ENCODE peak calls at places on chromosomes 11 and 22, in nine cellular contexts. Q is H9, T is fibroblast of lung, C is HepG2, B is endothelial cell of umbilical vein, R is astrocyte, U is colonic mucosa, D is K562, P is endodermal cell. W is an unnamed sample.

GRCh38 chr11:27910186-27910941 is 197.6 kb downstream of the KIF18A start:
- DNase-seq in Q (no peak), P (peak; percentile 55), R (peak; percentile 72), U (no peak), T (peak; percentile 84), B (peak; percentile 29), C (no peak), D (no peak), W (no peak)

GRCh38 chr22:48258841-48259240 is 1496.4 kb downstream of the TBC1D22A start:
- DNase-seq in R (no peak), B (no peak), C (no peak), P (no peak), T (no peak), D (no peak), U (no peak), Q (no peak), W (no peak)

GRCh38 chr22:45552580-45553332 is 50.1 kb downstream of the FBLN1 start:
- DNase-seq in Q (peak; percentile 42), B (no peak), D (no peak), R (peak; percentile 95), C (no peak), P (peak; percentile 69), U (peak; percentile 41), T (peak; percentile 97), W (peak; percentile 45)

GRCh38 chr11:134823970-134824369 is 411.9 kb upstream of the B3GAT1 start:
- DNase-seq in Q (no peak), T (no peak), P (no peak), D (no peak), U (no peak), B (no peak), R (no peak), C (no peak), W (no peak)

GRCh38 chr11:65431452-65432132 is 9.0 kb downstream of the NEAT1 start:
- DNase-seq in R (peak; percentile 35), C (no peak), U (no peak), Q (no peak), D (no peak), P (no peak), T (peak; percentile 43), B (peak; percentile 35), W (no peak)

GRCh38 chr11:47987310-47987709 is 7.0 kb downstream of the PTPRJ start:
- DNase-seq in R (no peak), C (no peak), Q (no peak), P (no peak), B (no peak), D (no peak), T (no peak), U (peak; percentile 41), W (no peak)

GRCh38 chr11:1340111-1340510 is 30.7 kb upstream of the TOLLIP start:
- DNase-seq in D (no peak), B (no peak), P (no peak), T (no peak), R (no peak), Q (peak; percentile 21), C (no peak), U (peak; percentile 9), W (no peak)

GRCh38 chr11:88042238-88043032 is 132.8 kb downstream of the RAB38 start:
- DNase-seq in R (no peak), B (no peak), T (no peak), D (no peak), P (peak; percentile 81), C (no peak), Q (no peak), U (no peak), W (no peak)

GRCh38 chr11:9219572-9219971 is 45.6 kb downstream of the DENND5A start:
- DNase-seq in D (no peak), T (peak; percentile 94), C (no peak), U (no peak), Q (no peak), R (peak; percentile 94), B (no peak), P (peak; percentile 8), W (no peak)

GRCh38 chr22:31818481-31819392 is 64.9 kb downstream of the DEPDC5 start:
- DNase-seq in C (no peak), U (no peak), T (peak; percentile 68), Q (no peak), P (no peak), B (no peak), R (peak; percentile 51), D (peak; percentile 9), W (peak; percentile 15)

GRCh38 chr11:119481667-119482400 is 58.9 kb upstream of the THY1 start:
- DNase-seq in D (no peak), Q (no peak), R (no peak), U (no peak), P (no peak), T (no peak), C (no peak), B (no peak), W (no peak)

GRCh38 chr22:35342390-35342789 is 38.5 kb upstream of the HMOX1 start:
- DNase-seq in C (no peak), D (no peak), R (no peak), B (no peak), P (no peak), T (no peak), U (no peak), Q (no peak), W (no peak)

GRCh38 chr11:75562048-75562835 is at the start of gene SERPINH1:
- DNase-seq in C (peak; percentile 81), Q (peak; percentile 90), R (peak; percentile 77), B (peak; percentile 71), P (peak; percentile 94), U (peak; percentile 90), D (peak; percentile 91), T (peak; percentile 87), W (peak; percentile 85)

GRCh38 chr11:67118059-67118766 is 850 bp upstream of the KDM2A start:
- DNase-seq in D (no peak), U (peak; percentile 46), Q (peak; percentile 61), B (peak; percentile 34), T (peak; percentile 17), R (no peak), P (peak; percentile 84), C (no peak), W (no peak)

DNA sequence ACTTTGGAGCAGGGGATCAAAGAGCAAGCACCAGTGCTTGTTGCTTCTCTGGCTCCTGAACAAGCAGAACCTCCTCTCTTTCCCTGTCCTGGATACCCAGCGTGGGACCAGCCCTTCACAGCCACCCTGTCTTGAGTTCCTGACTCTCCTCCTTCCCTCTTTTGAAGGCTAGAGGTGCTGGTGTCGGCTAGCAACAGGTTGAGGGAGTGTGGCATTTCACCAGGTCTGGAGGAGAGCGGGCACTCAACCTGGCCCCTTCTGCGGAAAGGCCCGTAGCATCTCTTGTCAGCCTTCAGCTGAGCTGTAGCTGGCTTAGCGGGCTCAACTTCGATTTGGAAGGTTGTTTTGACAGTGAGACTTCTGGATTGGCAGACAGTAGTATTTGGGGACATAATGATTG is 26.6 kb downstream of the RCOR2 start:
- DNase-seq in C (no peak), D (no peak), B (no peak), T (no peak), P (no peak), Q (no peak), R (no peak), U (no peak), W (no peak)
- TF ChIP-seq CTCF in C (no peak), D (no peak), B (no peak), T (no peak), P (no peak), Q (no peak), R (no peak), U (no peak), W (no peak)

DNA sequence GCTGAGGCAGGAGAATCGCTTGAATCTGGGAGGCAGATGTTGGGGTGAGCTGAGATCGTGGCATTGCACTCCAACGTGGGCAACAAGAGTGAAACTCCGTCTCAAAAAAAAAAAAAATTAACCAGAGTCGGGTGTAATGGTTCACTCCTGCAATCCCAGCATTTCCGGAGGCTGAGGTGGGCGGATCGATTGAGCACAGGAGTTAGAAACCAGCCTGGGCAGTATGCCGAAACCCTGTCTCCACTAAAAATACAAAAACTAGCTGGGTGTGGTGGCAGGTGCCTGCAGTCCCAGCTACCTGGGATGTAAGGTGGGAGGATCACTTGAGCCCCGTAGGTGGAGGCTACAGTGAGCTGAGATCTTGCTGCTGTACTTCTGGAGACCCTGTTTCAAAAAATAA is 1.5 kb downstream of the RANGAP1 start:
- DNase-seq in Q (no peak), T (no peak), D (no peak), P (no peak), B (no peak), R (no peak), U (no peak), C (no peak), W (no peak)
- H3K9ac ChIP-seq in Q (no peak overlapping the region), T (no peak overlapping the region), D (peak overlapping the region; percentile 89), P (no peak overlapping the region), B (peak overlapping the region; percentile 78), R (peak overlapping the region; percentile 95), U (no peak overlapping the region), C (peak overlapping the region; percentile 94), W (no peak overlapping the region)

GRCh38 chr11:72411623-72412532 is 22.5 kb downstream of the CLPB start:
- DNase-seq in T (peak; percentile 19), U (no peak), D (peak; percentile 78), R (no peak), C (peak; percentile 70), P (no peak), B (no peak), Q (no peak), W (peak; percentile 38)
- H3K27ac ChIP-seq in T (no peak overlapping the region), U (peak overlapping the region; percentile 60), D (peak overlapping the region; percentile 70), R (no peak overlapping the region), C (peak overlapping the region; percentile 50), P (peak overlapping the region; percentile 64), B (no peak overlapping the region), Q (no peak overlapping the region), W (peak overlapping the region; percentile 41)

GRCh38 chr22:46881373-46882118 is 119.1 kb downstream of the TBC1D22A start:
- DNase-seq in Q (no peak), C (no peak), U (no peak), R (no peak), T (peak; percentile 16), B (no peak), P (no peak), D (no peak), W (no peak)

GRCh38 chr22:46876357-46876934 is 114.0 kb downstream of the TBC1D22A start:
- DNase-seq in U (no peak), T (no peak), C (no peak), P (no peak), D (no peak), R (no peak), Q (no peak), B (peak; percentile 73), W (no peak)

GRCh38 chr22:46875089-46875488 is 112.6 kb downstream of the TBC1D22A start:
- DNase-seq in Q (no peak), R (no peak), D (no peak), P (no peak), B (no peak), T (no peak), C (no peak), U (no peak), W (no peak)

GRCh38 chr22:46879083-46879482 is 116.6 kb downstream of the TBC1D22A start:
- DNase-seq in Q (no peak), P (no peak), B (no peak), C (no peak), R (peak; percentile 10), U (no peak), D (no peak), T (no peak), W (no peak)

DNA sequence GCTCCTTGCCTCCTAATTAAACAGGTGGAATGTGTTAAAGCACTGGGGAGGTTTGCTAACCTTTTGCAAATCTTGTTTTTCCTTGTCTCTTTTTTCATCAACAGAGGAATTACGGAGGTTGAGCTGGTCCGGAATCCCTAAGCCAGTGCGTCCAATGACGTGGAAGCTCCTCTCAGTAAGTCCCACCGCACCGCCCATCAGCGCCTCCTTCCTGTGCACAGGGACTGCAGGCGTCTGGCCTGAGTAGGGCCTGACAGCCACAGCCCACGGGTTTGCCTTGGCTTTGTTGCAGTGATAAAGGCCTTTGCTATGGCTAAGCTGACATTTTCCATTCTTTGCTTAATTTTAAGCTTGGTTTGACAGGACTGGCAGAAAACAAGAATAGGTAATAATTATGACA is 116.1 kb downstream of the TBC1D22A start:
- DNase-seq in T (no peak), P (no peak), B (no peak), U (no peak), C (no peak), R (no peak), D (peak; percentile 49), Q (no peak), W (peak; percentile 57)
- TF ChIP-seq CTCF in T (peak; percentile 3), P (peak; percentile 37), B (no peak), U (no peak), C (no peak), R (no peak), D (peak; percentile 38), Q (no peak), W (no peak)